ENCODE peak calls at places on chromosomes 16 and 17, in five cellular contexts. K, C, M, V and H are unnamed samples.

GRCh38 chr17:15957206-15957605 is 12.3 kb downstream of the ADORA2B start:
- DNase-seq in K (no peak), C (no peak), M (no peak), V (no peak), H (no peak)

GRCh38 chr16:52463904-52464303 is 83.0 kb downstream of the TOX3 start:
- DNase-seq in K (no peak), C (no peak), M (no peak), V (no peak), H (no peak)

GRCh38 chr17:41912925-41913324 is 5.8 kb downstream of the ACLY start:
- DNase-seq in K (no peak), C (no peak), M (no peak), V (no peak), H (no peak)

GRCh38 chr16:76190480-76190879 is 86.7 kb upstream of the CNTNAP4 start:
- DNase-seq in K (no peak), C (no peak), M (no peak), V (no peak), H (no peak)

GRCh38 chr17:78289004-78289403 is 57.6 kb downstream of the TMEM235 start:
- DNase-seq in K (no peak), C (no peak), M (no peak), V (no peak), H (no peak)

GRCh38 chr17:61251939-61252865 is 147.4 kb upstream of the TBX2 start:
- DNase-seq in K (no peak), C (peak; percentile 99), M (peak; percentile 81), V (no peak), H (peak; percentile 100)

GRCh38 chr17:37089998-37090397 is 141.2 kb downstream of the AATF start:
- DNase-seq in K (peak; percentile 71), C (no peak), M (no peak), V (peak; percentile 38), H (no peak)

GRCh38 chr17:48756816-48757215 is 28.3 kb upstream of the HOXB13 start:
- DNase-seq in K (no peak), C (no peak), M (peak; percentile 67), V (no peak), H (no peak)

GRCh38 chr17:35731239-35731931 is at the start of gene RASL10B:
- DNase-seq in K (peak; percentile 61), C (no peak), M (no peak), V (peak; percentile 23), H (peak; percentile 43)

GRCh38 chr17:7579839-7580630 is 597 bp downstream of the CD68 start:
- DNase-seq in K (no peak), C (no peak), M (no peak), V (no peak), H (no peak)

GRCh38 chr17:59627269-59627668 is 7.6 kb downstream of the CLTC start:
- DNase-seq in K (no peak), C (no peak), M (no peak), V (no peak), H (peak; percentile 56)

GRCh38 chr17:34542700-34543336 is 36.6 kb upstream of the TMEM132E start:
- DNase-seq in K (peak; percentile 71), C (peak; percentile 25), M (peak; percentile 30), V (peak; percentile 22), H (no peak)

GRCh38 chr16:4369006-4369766 is 2.5 kb upstream of the VASN start:
- DNase-seq in K (no peak), C (no peak), M (no peak), V (no peak), H (no peak)